ENCODE peak calls at places on chromosome 15, in nine cellular contexts. Q, B, R, V, S, T, I, Z and K are unnamed samples.

GRCh38 chr15:64636101-64636500 is 139.3 kb downstream of the RBPMS2 start:
- DNase-seq in T (no peak), S (no peak), Q (no peak), B (no peak), Z (peak; percentile 56), V (no peak), R (no peak), I (no peak), K (no peak)

GRCh38 chr15:68776477-68777270 is 44.0 kb downstream of the ANP32A start:
- DNase-seq in T (no peak), S (no peak), V (no peak), Z (no peak), B (no peak), Q (no peak), R (no peak), I (no peak), K (no peak)

GRCh38 chr15:85750807-85751730 is 43.7 kb downstream of the KLHL25 start:
- DNase-seq in Q (no peak), I (peak; percentile 70), B (peak; percentile 82), S (no peak), Z (no peak), R (no peak), V (no peak), T (peak; percentile 62), K (no peak)

GRCh38 chr15:43912208-43912607 is 85.4 kb downstream of the WDR76 start:
- DNase-seq in Z (no peak), T (no peak), B (no peak), S (no peak), Q (no peak), I (no peak), V (no peak), R (no peak), K (no peak)

GRCh38 chr15:31483924-31484368 is 157.3 kb downstream of the KLF13 start:
- DNase-seq in V (no peak), Z (no peak), T (peak; percentile 73), S (no peak), B (no peak), I (no peak), R (no peak), Q (no peak), K (peak; percentile 23)

GRCh38 chr15:92654662-92655061 is 913 bp downstream of the FAM174B start:
- DNase-seq in S (peak; percentile 27), Q (no peak), B (no peak), I (no peak), V (no peak), T (no peak), R (no peak), Z (no peak), K (no peak)

GRCh38 chr15:66720206-66721010 is 18.4 kb downstream of the SMAD6 start:
- DNase-seq in V (peak; percentile 51), Z (no peak), R (no peak), I (no peak), T (no peak), B (peak; percentile 90), Q (peak; percentile 61), S (no peak), K (no peak)

GRCh38 chr15:101025116-101025885 is 106.1 kb downstream of the LRRK1 start:
- DNase-seq in Q (no peak), V (no peak), S (no peak), R (no peak), Z (no peak), B (peak; percentile 25), I (peak; percentile 21), T (no peak), K (no peak)

GRCh38 chr15:36912311-36912712 is 188.0 kb downstream of the MEIS2 start:
- DNase-seq in I (no peak), V (no peak), B (no peak), Q (no peak), T (no peak), S (no peak), R (no peak), Z (no peak), K (no peak)

GRCh38 chr15:101293122-101293521 is 1.9 kb downstream of the SNRPA1 start:
- DNase-seq in B (no peak), V (no peak), R (no peak), I (no peak), S (no peak), Q (no peak), T (no peak), Z (no peak), K (no peak)

GRCh38 chr15:77944002-77944867 is 133.3 kb downstream of the TBC1D2B start:
- DNase-seq in S (no peak), R (peak; percentile 90), B (peak; percentile 95), T (peak; percentile 77), I (peak; percentile 90), Q (peak; percentile 90), V (peak; percentile 78), Z (peak; percentile 72), K (no peak)

GRCh38 chr15:32643907-32644445 is 2.5 kb downstream of the SCG5 start:
- DNase-seq in T (no peak), Z (no peak), R (no peak), B (no peak), S (no peak), V (peak; percentile 51), Q (no peak), I (no peak), K (no peak)